ENCODE peak calls at places on chromosome 13, in six cellular contexts. M is mesenchymal stem cell; U is cardiac muscle cell; G is psoas muscle; Y is heart right ventricle; I is CD8-positive, alpha-beta memory T cell. C is an unnamed sample. For H3K4me1 and H3K36me3, the result is how much of the 10 kb centered on the place peaks cover.

GRCh38 chr13:84296386-84296785 is 414.1 kb upstream of the SLITRK1 start:
- DNase-seq in M (no peak), U (peak), G (no peak), Y (no peak), I (no peak), C (no peak)

GRCh38 chr13:94813920-94814500 is 101.7 kb upstream of the SOX21 start:
- DNase-seq in M (no peak), U (no peak), G (no peak), Y (no peak), I (no peak), C (no peak)

GRCh38 chr13:42405665-42406390 is 133.9 kb downstream of the AKAP11 start:
- DNase-seq in M (peak), U (no peak), G (no peak), Y (no peak), I (peak), C (no peak)

GRCh38 chr13:44818428-44818827 is 170.8 kb downstream of the NUFIP1 start:
- DNase-seq in M (peak), U (peak), G (no peak), Y (no peak), I (no peak), C (no peak)

GRCh38 chr13:33119022-33119735 is 103.0 kb downstream of the KL start:
- DNase-seq in M (no peak), U (no peak), G (no peak), Y (no peak), I (no peak), C (no peak)

GRCh38 chr13:75366380-75367280 is 115.3 kb downstream of the TBC1D4 start:
- DNase-seq in M (no peak), U (no peak), G (no peak), Y (no peak), I (no peak), C (no peak)

GRCh38 chr13:32669030-32669646 is 82.9 kb downstream of the PDS5B start:
- DNase-seq in M (peak), U (peak), G (no peak), Y (no peak), I (no peak), C (peak)

GRCh38 chr13:27036236-27036981 is 135.2 kb downstream of the USP12 start:
- DNase-seq in M (peak), U (no peak), G (no peak), Y (no peak), I (no peak), C (no peak)

GRCh38 chr13:52359534-52359933 is 46.4 kb downstream of the THSD1 start:
- DNase-seq in M (no peak), U (no peak), G (no peak), Y (no peak), I (no peak), C (no peak)

GRCh38 chr13:76293346-76293745 is 592.9 kb downstream of the KCTD12 start:
- DNase-seq in M (peak), U (no peak), G (no peak), Y (no peak), I (no peak), C (no peak)

GRCh38 chr13:77698211-77699058 is 948 bp downstream of the SLAIN1 start:
- DNase-seq in M (peak), U (peak), G (peak), Y (peak), I (peak), C (peak)

GRCh38 chr13:34578471-34578870 is 363.6 kb upstream of the NBEA start:
- DNase-seq in M (no peak), U (no peak), G (no peak), Y (no peak), I (no peak), C (no peak)

GRCh38 chr13:30142502-30143211 is 164.7 kb downstream of the KATNAL1 start:
- DNase-seq in M (peak), U (no peak), G (peak), Y (no peak), I (no peak), C (peak)

DNA sequence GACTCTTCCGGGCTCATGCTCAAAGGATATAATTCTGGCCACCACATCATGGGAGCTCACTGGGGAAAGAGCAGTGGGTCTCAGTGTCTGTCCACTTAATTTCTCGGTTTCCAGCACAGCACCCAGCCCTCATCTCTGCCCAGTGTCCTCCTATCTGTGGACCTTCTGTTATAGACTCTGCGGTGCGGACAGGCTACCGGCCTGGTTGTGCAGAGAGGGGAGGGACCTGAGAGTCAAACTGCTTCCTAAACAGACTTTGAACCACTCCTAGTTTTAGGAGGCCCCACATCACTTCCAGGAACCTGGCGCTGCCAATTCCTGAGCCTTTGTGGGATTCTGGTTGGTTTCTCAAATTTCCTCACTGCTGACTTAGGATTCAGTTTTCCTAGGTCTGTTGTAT is 59.8 kb upstream of the MED4 start:
- DNase-seq in M (no peak), U (no peak), G (no peak), Y (no peak), I (no peak), C (no peak)
- H3K4me1 ChIP-seq in M (under half), U (under half), G (under half), Y (under half), I (half or more), C (half or more)

DNA sequence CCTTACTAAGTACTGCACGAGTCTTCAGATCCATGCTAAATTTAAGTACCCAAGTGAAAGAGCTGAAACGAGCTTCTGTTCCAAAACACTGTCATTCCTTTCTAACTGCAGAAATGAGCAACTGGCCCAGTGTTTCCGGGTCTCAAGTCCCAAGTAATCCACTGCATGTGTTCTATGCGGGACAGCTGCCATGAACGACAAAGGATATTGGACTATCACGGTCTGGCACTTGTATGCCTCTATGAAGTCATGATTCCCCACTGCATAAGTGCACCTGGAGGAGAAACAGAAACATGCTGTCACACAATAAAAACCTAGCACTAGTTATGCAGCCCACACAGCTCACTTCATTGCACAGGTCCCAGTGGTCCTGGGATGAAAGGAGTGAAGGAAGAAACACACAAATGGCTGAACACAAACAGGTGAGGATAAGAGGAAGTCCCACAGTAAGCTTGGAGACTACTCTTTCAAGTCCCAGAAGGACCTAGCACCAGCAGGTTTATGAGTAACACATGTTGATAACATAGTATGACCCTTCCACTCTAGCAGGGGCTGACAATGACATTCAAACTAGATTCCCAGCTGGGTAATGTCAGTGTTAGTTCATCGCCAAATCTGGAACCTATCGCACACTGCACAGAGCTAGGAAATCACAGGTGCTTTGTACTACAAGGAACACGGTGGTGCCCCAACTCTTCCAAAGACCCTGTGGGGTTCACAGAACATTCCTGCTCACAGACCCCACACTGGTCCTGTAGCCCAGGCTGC is 11.3 kb downstream of the PCID2 start:
- DNase-seq in M (no peak), U (no peak), G (no peak), Y (no peak), I (no peak), C (no peak)
- H3K36me3 ChIP-seq in M (under half), U (half or more), G (under half), Y (under half), I (under half), C (half or more)

DNA sequence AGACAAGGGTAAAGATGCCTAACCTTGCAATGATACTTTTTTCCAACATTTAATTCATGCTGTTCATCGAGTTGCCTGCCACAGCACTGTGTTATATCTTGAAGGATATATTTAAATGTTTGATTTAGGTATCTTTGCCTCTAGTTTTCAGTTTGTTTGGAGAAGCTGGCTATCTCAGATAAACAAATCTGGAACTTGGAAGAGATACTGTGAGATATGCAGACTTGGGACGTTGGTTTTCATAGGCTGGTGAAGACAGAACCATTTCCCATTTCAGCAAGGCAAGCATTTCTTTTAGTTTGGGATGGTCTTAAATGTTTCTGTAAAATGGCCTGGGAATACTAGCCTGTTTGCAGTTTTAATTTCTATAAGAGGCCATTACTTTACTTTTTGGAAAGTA is 3.3 kb downstream of the RNASEH2B start:
- DNase-seq in M (peak), U (no peak), G (no peak), Y (no peak), I (no peak), C (no peak)
- H3K4me1 ChIP-seq in M (under half), U (under half), G (under half), Y (under half), I (under half), C (half or more)

GRCh38 chr13:91196958-91197357 is 150.5 kb upstream of the MIR17HG start:
- DNase-seq in M (no peak), U (no peak), G (no peak), Y (no peak), I (no peak), C (no peak)
- H3K36me3 ChIP-seq in M (under half), U (under half), G (under half), Y (under half), I (under half), C (under half)

DNA sequence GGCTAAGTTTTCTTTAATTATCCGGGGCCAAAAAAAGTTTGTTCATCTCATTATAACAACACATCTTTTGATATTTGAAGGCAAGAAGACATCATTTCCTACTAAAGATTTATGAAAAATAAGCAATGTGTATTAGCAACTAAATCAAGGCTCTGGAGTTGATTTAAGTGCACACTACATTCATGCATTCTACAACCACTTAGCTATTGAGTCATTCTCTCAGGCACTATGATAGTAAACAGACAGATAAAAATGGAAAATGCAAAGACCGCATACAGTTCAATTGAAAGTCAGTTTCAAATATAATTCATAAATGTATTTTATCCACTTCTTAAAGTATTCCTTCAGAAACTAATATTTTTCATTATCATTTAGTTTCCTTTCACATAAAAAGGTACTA is 1395.2 kb downstream of the PCDH9 start:
- DNase-seq in M (peak), U (no peak), G (no peak), Y (no peak), I (no peak), C (no peak)
- H3K4me1 ChIP-seq in M (under half), U (under half), G (under half), Y (under half), I (under half), C (under half)